ENCODE peak calls at places on chromosomes 4 and X, in nine cellular contexts. V, K, F, Q, T, Z, Y, L and U are unnamed samples.

GRCh38 chrX:37872303-37872655 is 24.9 kb upstream of the DYNLT3 start:
- DNase-seq in Y (no peak), K (no peak), V (no peak), Q (no peak), T (no peak), Z (no peak), F (no peak), L (no peak), U (no peak)

GRCh38 chrX:126994011-126994410 is 174.5 kb downstream of the PRR32 start:
- DNase-seq in K (no peak), Y (no peak), L (no peak), Z (no peak), V (no peak), T (no peak), Q (no peak), F (no peak), U (no peak)

GRCh38 chrX:26783512-26784225 is 567.7 kb downstream of the MAGEB5 start:
- DNase-seq in Y (no peak), V (no peak), Z (peak; percentile 30), Q (peak; percentile 1), F (no peak), L (no peak), T (peak; percentile 16), K (no peak), U (peak; percentile 44)

GRCh38 chr4:159455675-159456235 is 352.9 kb downstream of the RAPGEF2 start:
- DNase-seq in V (no peak), F (peak; percentile 29), Y (no peak), L (peak; percentile 49), Z (peak; percentile 51), K (no peak), T (peak; percentile 16), Q (peak; percentile 34), U (peak; percentile 68)

GRCh38 chrX:22577181-22577580 is 304.5 kb downstream of the CBLL2 start:
- DNase-seq in F (no peak), V (no peak), Y (no peak), Z (peak; percentile 72), T (no peak), L (no peak), K (no peak), Q (no peak), U (peak; percentile 36)

GRCh38 chrX:149937881-149938426 is 337 bp downstream of the EOLA2 start:
- DNase-seq in Y (peak; percentile 74), K (peak; percentile 88), Z (no peak), V (no peak), Q (no peak), F (no peak), T (no peak), L (no peak), U (no peak)

GRCh38 chrX:71458866-71459265 is 74.0 kb upstream of the OGT start:
- DNase-seq in L (no peak), V (no peak), Q (no peak), Y (no peak), Z (no peak), F (no peak), T (no peak), K (no peak), U (no peak)

GRCh38 chrX:3550160-3550765 is 163.2 kb downstream of the PRKX start:
- DNase-seq in L (peak; percentile 25), K (no peak), Y (no peak), F (no peak), T (no peak), Q (no peak), V (no peak), Z (peak; percentile 21), U (peak; percentile 57)

GRCh38 chr4:89056292-89056952 is 563 bp downstream of the FAM13A start:
- DNase-seq in T (no peak), Y (no peak), V (no peak), L (no peak), Z (no peak), K (no peak), F (no peak), Q (no peak), U (no peak)

GRCh38 chr4:6701371-6701770 is 7.7 kb downstream of the S100P start:
- DNase-seq in F (no peak), L (no peak), Z (no peak), T (peak; percentile 86), Q (no peak), Y (no peak), V (no peak), K (no peak), U (no peak)

GRCh38 chr4:7518871-7519637 is 84.3 kb upstream of the PSAPL1 start:
- DNase-seq in Z (no peak), Q (no peak), K (no peak), V (no peak), Y (no peak), F (no peak), L (no peak), T (no peak), U (no peak)

GRCh38 chrX:112851161-112851779 is 10.6 kb upstream of the AMOT start:
- DNase-seq in F (peak; percentile 74), K (no peak), Q (peak; percentile 63), T (no peak), Y (no peak), L (no peak), V (no peak), Z (peak; percentile 14), U (peak; percentile 55)

GRCh38 chrX:69232945-69233344 is 67.7 kb upstream of the PJA1 start:
- DNase-seq in K (peak; percentile 59), T (no peak), F (no peak), Z (no peak), V (no peak), Y (no peak), Q (no peak), L (no peak), U (peak; percentile 23)

GRCh38 chr4:77852892-77853495 is 9.6 kb upstream of the MRPL1 start:
- DNase-seq in V (no peak), Z (no peak), K (no peak), L (no peak), Y (no peak), T (no peak), F (peak; percentile 52), Q (peak; percentile 44), U (no peak)

DNA sequence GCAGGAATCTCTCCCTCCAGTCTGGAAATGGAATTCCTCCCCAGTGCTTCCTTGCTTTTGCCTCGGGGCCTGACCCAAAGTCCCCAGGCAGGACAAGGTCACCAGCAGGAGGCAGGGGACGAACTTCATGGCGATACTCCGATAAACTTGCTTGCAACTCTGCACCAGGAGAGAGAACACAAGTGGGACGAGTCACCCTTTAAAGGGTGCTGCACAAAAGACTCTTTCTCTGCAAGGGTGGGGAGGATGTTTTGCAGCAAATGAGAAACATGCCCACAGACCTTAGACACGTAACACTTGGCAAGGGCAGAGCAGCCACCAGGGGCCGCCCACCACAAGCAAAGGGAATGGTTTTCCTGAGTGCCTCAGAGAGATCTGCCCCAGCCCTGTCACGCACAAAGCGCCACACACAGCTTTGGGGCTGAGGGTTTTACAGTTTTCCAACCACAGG is at the start of gene FGFBP2:
- DNase-seq in F (no peak), Q (peak; percentile 20), Z (peak; percentile 36), T (peak; percentile 73), V (no peak), K (no peak), Y (no peak), L (peak; percentile 28), U (peak; percentile 44)
- TF ChIP-seq CTCF in F (peak; percentile 50), Q (peak; percentile 40), Z (peak; percentile 35), T (peak; percentile 28), V (peak; percentile 76), K (no peak), Y (no peak), L (peak; percentile 41), U (peak; percentile 18)

DNA sequence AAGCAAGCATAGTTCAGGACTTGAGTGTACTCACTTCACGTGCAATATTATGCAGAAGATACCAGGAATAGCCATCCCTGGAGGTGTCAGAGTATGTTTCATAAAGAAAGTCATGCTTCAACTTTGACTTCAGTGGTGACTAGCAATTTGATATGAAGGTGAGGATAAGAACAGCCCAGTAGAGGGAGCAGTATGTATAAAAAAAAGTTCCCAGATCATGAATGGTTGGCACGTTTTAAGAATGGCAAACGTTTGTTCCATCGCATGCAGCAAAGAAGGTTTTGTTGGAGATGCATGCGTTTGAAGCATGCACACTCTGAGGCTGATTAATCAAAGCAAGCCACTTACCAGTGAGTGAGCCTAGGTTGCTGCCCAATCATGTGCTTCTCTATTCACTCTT is 33.5 kb upstream of the SLITRK4 start:
- DNase-seq in Q (no peak), Y (no peak), L (no peak), V (no peak), F (no peak), T (no peak), Z (no peak), K (no peak), U (peak; percentile 60)
- TF ChIP-seq CTCF in Q (no peak), Y (no peak), L (no peak), V (no peak), F (no peak), T (no peak), Z (no peak), K (no peak), U (peak; percentile 44)

GRCh38 chr4:24105183-24106039 is 215.6 kb upstream of the PPARGC1A start:
- DNase-seq in Q (no peak), Z (peak; percentile 92), T (no peak), V (no peak), L (peak; percentile 1), K (no peak), Y (no peak), F (no peak), U (peak; percentile 96)
- TF ChIP-seq CTCF in Q (no peak), Z (no peak), T (no peak), V (no peak), L (no peak), K (no peak), Y (no peak), F (no peak), U (no peak)

GRCh38 chr4:145881585-145881984 is 57.0 kb downstream of the ZNF827 start:
- DNase-seq in Y (no peak), Q (no peak), V (no peak), Z (no peak), F (no peak), K (no peak), L (no peak), T (no peak), U (no peak)

GRCh38 chr4:145882594-145882993 is 56.0 kb downstream of the ZNF827 start:
- DNase-seq in Z (no peak), K (no peak), Y (no peak), T (no peak), F (no peak), V (no peak), L (no peak), Q (no peak), U (no peak)

GRCh38 chr4:145883173-145883572 is 55.5 kb downstream of the ZNF827 start:
- DNase-seq in Q (no peak), K (no peak), Z (no peak), L (no peak), V (no peak), F (no peak), Y (no peak), T (no peak), U (no peak)

GRCh38 chr4:145880355-145880960 is 58.2 kb downstream of the ZNF827 start:
- DNase-seq in V (no peak), K (no peak), Z (no peak), F (no peak), T (no peak), Y (no peak), Q (no peak), L (no peak), U (no peak)

DNA sequence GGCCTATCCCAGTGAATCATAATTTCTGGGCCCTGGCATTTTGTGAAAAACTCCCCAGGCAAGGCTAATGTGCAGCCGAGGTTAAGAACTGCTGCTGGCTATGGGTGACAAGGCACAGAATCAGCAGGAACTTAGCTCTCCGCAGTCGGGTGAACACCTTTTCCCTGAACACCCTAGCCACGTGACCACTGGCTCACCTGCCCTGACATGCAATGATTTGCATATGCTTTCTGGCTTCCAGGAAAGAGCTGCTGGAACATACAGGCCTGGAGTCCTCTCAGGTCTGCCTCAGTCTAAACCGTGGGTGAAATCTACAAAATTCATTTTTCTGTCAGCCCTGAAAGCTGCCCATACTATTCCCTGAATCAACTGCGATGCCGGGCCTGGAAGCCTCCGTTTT is 56.6 kb downstream of the ZNF827 start:
- DNase-seq in Q (peak; percentile 14), F (no peak), Y (no peak), V (no peak), Z (no peak), L (no peak), T (peak; percentile 24), K (no peak), U (peak; percentile 85)
- TF ChIP-seq CTCF in Q (no peak), F (no peak), Y (no peak), V (no peak), Z (no peak), L (no peak), T (no peak), K (no peak), U (no peak)